ENCODE peak calls at places on chromosomes 2 and 18, in seven cellular contexts. One of them, this sample, is unnamed.

GRCh38 chr2:53939656-53940055 is 31.1 kb downstream of the PSME4 start:
- DNase-seq in left lung: no peak
- DNase-seq in AG04450: no peak
- DNase-seq in neural crest cell: no peak
- DNase-seq in cardiac muscle cell: no peak
- DNase-seq in GM13976: no peak
- DNase-seq in lung: no peak
- DNase-seq in this sample: no peak

GRCh38 chr2:68468801-68469200 is 1.4 kb downstream of the APLF start:
- DNase-seq in lung: no peak
- DNase-seq in cardiac muscle cell: no peak
- DNase-seq in left lung: no peak
- DNase-seq in AG04450: no peak
- DNase-seq in GM13976: no peak
- DNase-seq in neural crest cell: no peak
- DNase-seq in this sample: no peak

GRCh38 chr2:164840458-164840929 is 1.1 kb downstream of the COBLL1 start:
- DNase-seq in GM13976: no peak
- DNase-seq in cardiac muscle cell: no peak
- DNase-seq in neural crest cell: no peak
- DNase-seq in lung: peak
- DNase-seq in AG04450: no peak
- DNase-seq in left lung: peak
- DNase-seq in this sample: no peak

GRCh38 chr2:204860249-204860648 is 315.0 kb downstream of the PARD3B start:
- DNase-seq in left lung: no peak
- DNase-seq in GM13976: no peak
- DNase-seq in cardiac muscle cell: no peak
- DNase-seq in AG04450: no peak
- DNase-seq in lung: no peak
- DNase-seq in neural crest cell: no peak
- DNase-seq in this sample: no peak

GRCh38 chr2:123688504-123688903 is 336.6 kb upstream of the CNTNAP5 start:
- DNase-seq in left lung: no peak
- DNase-seq in neural crest cell: no peak
- DNase-seq in GM13976: no peak
- DNase-seq in cardiac muscle cell: no peak
- DNase-seq in lung: no peak
- DNase-seq in AG04450: no peak
- DNase-seq in this sample: no peak

GRCh38 chr2:237632991-237633629 is 5.7 kb downstream of the LRRFIP1 start:
- DNase-seq in AG04450: no peak
- DNase-seq in neural crest cell: no peak
- DNase-seq in lung: no peak
- DNase-seq in GM13976: no peak
- DNase-seq in cardiac muscle cell: no peak
- DNase-seq in left lung: no peak
- DNase-seq in this sample: no peak

GRCh38 chr2:43524180-43524965 is 71.5 kb downstream of the THADA start:
- DNase-seq in left lung: no peak
- DNase-seq in lung: no peak
- DNase-seq in neural crest cell: no peak
- DNase-seq in AG04450: no peak
- DNase-seq in GM13976: no peak
- DNase-seq in cardiac muscle cell: no peak
- DNase-seq in this sample: no peak

GRCh38 chr2:168992591-168993349 is 38.4 kb downstream of the ABCB11 start:
- DNase-seq in left lung: no peak
- DNase-seq in AG04450: no peak
- DNase-seq in lung: no peak
- DNase-seq in neural crest cell: no peak
- DNase-seq in GM13976: no peak
- DNase-seq in cardiac muscle cell: peak
- DNase-seq in this sample: no peak

GRCh38 chr2:16561251-16561650 is 104.4 kb downstream of the CYRIA start:
- DNase-seq in GM13976: no peak
- DNase-seq in cardiac muscle cell: no peak
- DNase-seq in neural crest cell: no peak
- DNase-seq in lung: no peak
- DNase-seq in left lung: no peak
- DNase-seq in AG04450: no peak
- DNase-seq in this sample: no peak

GRCh38 chr18:35926884-35927283 is 45.6 kb upstream of the RMP24 start:
- DNase-seq in AG04450: no peak
- DNase-seq in GM13976: no peak
- DNase-seq in left lung: no peak
- DNase-seq in neural crest cell: no peak
- DNase-seq in lung: peak
- DNase-seq in cardiac muscle cell: no peak
- DNase-seq in this sample: no peak

GRCh38 chr2:207474871-207475485 is 54.8 kb upstream of the CREB1 start:
- DNase-seq in neural crest cell: peak
- DNase-seq in left lung: no peak
- DNase-seq in lung: peak
- DNase-seq in GM13976: peak
- DNase-seq in cardiac muscle cell: peak
- DNase-seq in AG04450: no peak
- DNase-seq in this sample: peak

GRCh38 chr2:128437181-128437520 is 118.5 kb upstream of the HS6ST1 start:
- DNase-seq in left lung: peak
- DNase-seq in lung: peak
- DNase-seq in neural crest cell: no peak
- DNase-seq in cardiac muscle cell: no peak
- DNase-seq in AG04450: no peak
- DNase-seq in GM13976: no peak
- DNase-seq in this sample: no peak

GRCh38 chr18:36493349-36494281 is 196.1 kb downstream of the FHOD3 start:
- DNase-seq in cardiac muscle cell: peak
- DNase-seq in AG04450: no peak
- DNase-seq in GM13976: no peak
- DNase-seq in left lung: no peak
- DNase-seq in neural crest cell: no peak
- DNase-seq in lung: no peak
- DNase-seq in this sample: no peak

GRCh38 chr2:55371387-55371786 is 48.3 kb downstream of the CCDC88A start:
- DNase-seq in left lung: no peak
- DNase-seq in AG04450: no peak
- DNase-seq in neural crest cell: no peak
- DNase-seq in lung: no peak
- DNase-seq in GM13976: no peak
- DNase-seq in cardiac muscle cell: no peak
- DNase-seq in this sample: no peak

GRCh38 chr18:59142274-59142673 is 2.6 kb downstream of the SEC11C start:
- DNase-seq in left lung: no peak
- DNase-seq in GM13976: peak
- DNase-seq in lung: no peak
- DNase-seq in AG04450: no peak
- DNase-seq in cardiac muscle cell: no peak
- DNase-seq in neural crest cell: no peak
- DNase-seq in this sample: peak

GRCh38 chr18:8609711-8610441 is 639 bp downstream of the RAB12 start:
- DNase-seq in AG04450: no peak
- DNase-seq in neural crest cell: peak
- DNase-seq in left lung: peak
- DNase-seq in GM13976: no peak
- DNase-seq in lung: no peak
- DNase-seq in cardiac muscle cell: peak
- DNase-seq in this sample: no peak

GRCh38 chr2:223905996-223906395 is 39.1 kb downstream of the WDFY1 start:
- DNase-seq in lung: no peak
- DNase-seq in GM13976: no peak
- DNase-seq in neural crest cell: no peak
- DNase-seq in cardiac muscle cell: no peak
- DNase-seq in AG04450: no peak
- DNase-seq in left lung: no peak
- DNase-seq in this sample: no peak

GRCh38 chr18:7334973-7335568 is 104.2 kb downstream of the LRRC30 start:
- DNase-seq in AG04450: no peak
- DNase-seq in neural crest cell: no peak
- DNase-seq in lung: no peak
- DNase-seq in left lung: peak
- DNase-seq in GM13976: no peak
- DNase-seq in cardiac muscle cell: no peak
- DNase-seq in this sample: no peak

GRCh38 chr2:46943881-46944798 is 28.5 kb upstream of the MCFD2 start:
- DNase-seq in cardiac muscle cell: no peak
- DNase-seq in left lung: no peak
- DNase-seq in AG04450: no peak
- DNase-seq in neural crest cell: no peak
- DNase-seq in lung: no peak
- DNase-seq in GM13976: peak
- DNase-seq in this sample: peak

GRCh38 chr2:119407430-119408220 is 24.0 kb upstream of the TMEM37 start:
- DNase-seq in AG04450: peak
- DNase-seq in left lung: no peak
- DNase-seq in lung: peak
- DNase-seq in neural crest cell: peak
- DNase-seq in cardiac muscle cell: peak
- DNase-seq in GM13976: peak
- DNase-seq in this sample: peak

GRCh38 chr2:30681022-30681421 is 126.2 kb downstream of the CAPN13 start:
- DNase-seq in left lung: no peak
- DNase-seq in lung: peak
- DNase-seq in AG04450: no peak
- DNase-seq in neural crest cell: no peak
- DNase-seq in GM13976: no peak
- DNase-seq in cardiac muscle cell: no peak
- DNase-seq in this sample: no peak

GRCh38 chr2:198178766-198179165 is 374.4 kb downstream of the PLCL1 start:
- DNase-seq in left lung: no peak
- DNase-seq in neural crest cell: no peak
- DNase-seq in AG04450: no peak
- DNase-seq in GM13976: no peak
- DNase-seq in lung: no peak
- DNase-seq in cardiac muscle cell: no peak
- DNase-seq in this sample: no peak

DNA sequence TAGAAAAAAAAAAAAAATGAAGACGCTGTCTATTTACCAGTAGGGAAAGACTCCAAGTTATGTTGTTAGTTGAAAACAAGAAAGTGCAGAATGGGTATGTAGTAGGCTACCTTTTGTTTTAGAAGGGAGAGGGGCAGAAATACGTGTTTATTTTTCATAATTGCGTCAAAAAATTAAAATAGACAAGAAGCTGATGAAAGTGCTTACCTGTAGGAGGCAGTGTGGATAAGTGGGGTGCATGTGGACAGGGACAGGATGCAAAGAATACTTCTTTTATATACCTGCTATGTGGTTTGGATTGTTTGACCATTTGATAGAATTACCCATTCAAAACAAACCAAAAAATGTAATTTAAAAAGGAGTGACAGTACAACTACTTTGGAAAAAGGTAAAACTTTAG is 3.0 kb upstream of the GCG start:
- DNase-seq in cardiac muscle cell: no peak
- DNase-seq in GM13976: no peak
- DNase-seq in lung: no peak
- DNase-seq in neural crest cell: no peak
- DNase-seq in AG04450: no peak
- DNase-seq in left lung: no peak
- DNase-seq in this sample: no peak
- TF ChIP-seq CTCF in cardiac muscle cell: no peak
- TF ChIP-seq CTCF in GM13976: no peak
- TF ChIP-seq CTCF in lung: no peak
- TF ChIP-seq CTCF in neural crest cell: no peak
- TF ChIP-seq CTCF in AG04450: no peak
- TF ChIP-seq CTCF in left lung: no peak
- TF ChIP-seq CTCF in this sample: no peak

GRCh38 chr2:185522472-185522871 is 216.1 kb upstream of the FSIP2 start:
- DNase-seq in AG04450: no peak
- DNase-seq in neural crest cell: no peak
- DNase-seq in GM13976: no peak
- DNase-seq in cardiac muscle cell: no peak
- DNase-seq in left lung: no peak
- DNase-seq in lung: no peak
- DNase-seq in this sample: no peak
- TF ChIP-seq CTCF in AG04450: no peak
- TF ChIP-seq CTCF in neural crest cell: no peak
- TF ChIP-seq CTCF in GM13976: no peak
- TF ChIP-seq CTCF in cardiac muscle cell: no peak
- TF ChIP-seq CTCF in left lung: no peak
- TF ChIP-seq CTCF in lung: no peak
- TF ChIP-seq CTCF in this sample: no peak

GRCh38 chr2:7701807-7702206 is 784.6 kb downstream of the RNF144A start:
- DNase-seq in lung: no peak
- DNase-seq in neural crest cell: no peak
- DNase-seq in left lung: no peak
- DNase-seq in AG04450: no peak
- DNase-seq in GM13976: no peak
- DNase-seq in cardiac muscle cell: no peak
- DNase-seq in this sample: no peak

GRCh38 chr2:7694066-7695000 is 777.1 kb downstream of the RNF144A start:
- DNase-seq in lung: no peak
- DNase-seq in GM13976: no peak
- DNase-seq in AG04450: no peak
- DNase-seq in left lung: no peak
- DNase-seq in neural crest cell: no peak
- DNase-seq in cardiac muscle cell: no peak
- DNase-seq in this sample: no peak

GRCh38 chr2:7692657-7693161 is 775.5 kb downstream of the RNF144A start:
- DNase-seq in GM13976: no peak
- DNase-seq in AG04450: no peak
- DNase-seq in neural crest cell: no peak
- DNase-seq in lung: peak
- DNase-seq in left lung: no peak
- DNase-seq in cardiac muscle cell: peak
- DNase-seq in this sample: no peak

GRCh38 chr2:7693246-7694065 is 776.2 kb downstream of the RNF144A start:
- DNase-seq in lung: no peak
- DNase-seq in left lung: no peak
- DNase-seq in neural crest cell: no peak
- DNase-seq in GM13976: no peak
- DNase-seq in AG04450: no peak
- DNase-seq in cardiac muscle cell: no peak
- DNase-seq in this sample: no peak

GRCh38 chr2:7697052-7697451 is 779.8 kb downstream of the RNF144A start:
- DNase-seq in left lung: no peak
- DNase-seq in neural crest cell: no peak
- DNase-seq in cardiac muscle cell: no peak
- DNase-seq in GM13976: no peak
- DNase-seq in lung: no peak
- DNase-seq in AG04450: no peak
- DNase-seq in this sample: no peak
- TF ChIP-seq CTCF in left lung: no peak
- TF ChIP-seq CTCF in neural crest cell: no peak
- TF ChIP-seq CTCF in cardiac muscle cell: no peak
- TF ChIP-seq CTCF in GM13976: no peak
- TF ChIP-seq CTCF in lung: no peak
- TF ChIP-seq CTCF in AG04450: no peak
- TF ChIP-seq CTCF in this sample: no peak

DNA sequence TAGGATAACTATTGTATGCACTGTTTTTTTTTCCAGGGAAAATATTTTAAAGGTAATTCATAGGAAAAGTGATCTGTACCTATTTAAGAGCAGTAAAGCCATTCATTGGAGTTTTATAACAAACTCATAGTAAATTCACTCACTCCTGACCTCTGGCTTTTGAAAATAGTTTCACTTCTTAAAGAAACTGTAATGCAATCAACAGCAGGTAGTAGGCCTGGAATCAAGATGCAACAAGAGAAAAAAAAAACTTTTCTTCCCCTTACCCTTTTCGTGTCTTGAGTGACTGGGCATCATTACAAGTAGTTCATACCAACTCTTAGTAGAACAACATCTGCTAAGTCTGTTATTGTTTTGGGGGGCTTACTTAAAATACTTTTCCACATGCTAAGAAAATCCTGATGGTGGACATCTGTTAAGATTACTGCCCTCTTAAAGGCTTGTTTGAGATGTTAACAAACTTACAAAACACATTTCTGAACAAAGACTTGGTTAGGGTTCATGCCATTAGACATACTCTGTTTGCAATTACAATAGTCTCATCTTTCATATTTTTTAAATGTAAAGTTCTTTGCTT is 164.2 kb upstream of the FOSL2 start:
- DNase-seq in neural crest cell: no peak
- DNase-seq in cardiac muscle cell: no peak
- DNase-seq in lung: no peak
- DNase-seq in AG04450: no peak
- DNase-seq in GM13976: no peak
- DNase-seq in left lung: no peak
- DNase-seq in this sample: no peak
- TF ChIP-seq CTCF in neural crest cell: peak
- TF ChIP-seq CTCF in cardiac muscle cell: no peak
- TF ChIP-seq CTCF in lung: no peak
- TF ChIP-seq CTCF in AG04450: peak
- TF ChIP-seq CTCF in GM13976: no peak
- TF ChIP-seq CTCF in left lung: no peak
- TF ChIP-seq CTCF in this sample: no peak